ENCODE peak calls at places on chromosomes 13 and 19, in seven cellular contexts. U is K562, E is H1, W is SK-N-SH, T is GM12878, M is HCT116, K is HepG2. X is an unnamed sample.

GRCh38 chr19:30374791-30375650 is 2.8 kb downstream of the ZNF536 start:
- DNase-seq in U (no peak), E (peak), W (peak), T (no peak), M (no peak), K (no peak), X (no peak)

GRCh38 chr19:13995878-13996765 is 10.0 kb downstream of the RFX1 start:
- DNase-seq in U (no peak), E (no peak), W (no peak), T (no peak), M (no peak), K (no peak), X (no peak)

GRCh38 chr13:98743377-98743776 is 9.1 kb downstream of the SLC15A1 start:
- DNase-seq in U (no peak), E (no peak), W (no peak), T (no peak), M (no peak), K (no peak), X (no peak)

GRCh38 chr19:1041835-1042685 is 2.2 kb downstream of the ABCA7 start:
- DNase-seq in U (peak), E (no peak), W (no peak), T (no peak), M (peak), K (no peak), X (no peak)

GRCh38 chr19:33678796-33679195 is 57.0 kb downstream of the CHST8 start:
- DNase-seq in U (no peak), E (no peak), W (peak), T (no peak), M (no peak), K (no peak), X (peak)

GRCh38 chr13:38914070-38914469 is 76.6 kb downstream of the STOML3 start:
- DNase-seq in U (no peak), E (no peak), W (no peak), T (no peak), M (no peak), K (no peak), X (no peak)

GRCh38 chr19:14318873-14319272 is 62.4 kb upstream of the ADGRE5 start:
- DNase-seq in U (peak), E (peak), W (peak), T (no peak), M (no peak), K (no peak), X (no peak)

GRCh38 chr19:6214881-6215541 is 64.8 kb downstream of the MLLT1 start:
- DNase-seq in U (no peak), E (no peak), W (no peak), T (no peak), M (no peak), K (no peak), X (no peak)

GRCh38 chr19:19540707-19541515 is 2.8 kb downstream of the CILP2 start:
- DNase-seq in U (peak), E (peak), W (peak), T (no peak), M (peak), K (no peak), X (no peak)

GRCh38 chr13:33448889-33449288 is 163.3 kb upstream of the STARD13 start:
- DNase-seq in U (no peak), E (no peak), W (no peak), T (no peak), M (no peak), K (no peak), X (no peak)

GRCh38 chr13:71625694-71626093 is 241.3 kb downstream of the DACH1 start:
- DNase-seq in U (no peak), E (no peak), W (no peak), T (no peak), M (no peak), K (no peak), X (no peak)

GRCh38 chr19:47633516-47633915 is 24.6 kb downstream of the BICRA start:
- DNase-seq in U (no peak), E (no peak), W (no peak), T (no peak), M (peak), K (peak), X (no peak)

GRCh38 chr13:22287343-22287922 is 616.6 kb downstream of the FGF9 start:
- DNase-seq in U (no peak), E (no peak), W (no peak), T (no peak), M (no peak), K (no peak), X (no peak)

GRCh38 chr19:47729468-47729798 is 15.9 kb upstream of the NOP53 start:
- DNase-seq in U (peak), E (peak), W (no peak), T (no peak), M (peak), K (no peak), X (peak)

GRCh38 chr19:3936506-3937442 is 3.9 kb downstream of the NMRK2 start:
- DNase-seq in U (no peak), E (no peak), W (peak), T (no peak), M (no peak), K (no peak), X (no peak)

DNA sequence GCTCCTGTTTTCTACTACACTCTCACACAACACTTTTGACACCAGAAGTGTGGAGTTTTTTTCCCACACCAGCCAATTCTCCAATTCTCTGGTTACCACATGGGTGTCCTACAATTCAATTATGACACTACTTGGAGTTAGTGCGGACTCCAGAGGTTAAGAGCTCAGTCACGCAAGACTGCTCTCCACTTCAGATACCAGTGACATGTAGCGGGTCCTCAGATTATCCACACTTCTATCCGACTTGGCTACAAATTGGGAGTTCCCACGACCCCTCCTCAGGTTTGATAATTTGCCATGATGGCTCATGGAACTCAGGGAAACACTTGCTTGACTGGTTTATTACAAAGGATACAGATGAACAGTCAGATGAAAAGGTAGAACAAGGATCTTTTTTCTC is 32.9 kb downstream of the PAN3 start:
- DNase-seq in U (no peak), E (no peak), W (no peak), T (no peak), M (no peak), K (no peak), X (no peak)
- TF ChIP-seq JUND in U (no peak), E (no peak), W (no peak), T (no peak), M (no peak), K (no peak), X (no peak)

GRCh38 chr13:95533545-95534135 is 18.9 kb upstream of the CLDN10 start:
- DNase-seq in U (no peak), E (peak), W (no peak), T (no peak), M (no peak), K (no peak), X (no peak)
- TF ChIP-seq JUND in U (no peak), E (no peak), W (no peak), T (no peak), M (no peak), K (no peak), X (no peak)

GRCh38 chr19:44728178-44728577 is 20.3 kb upstream of the BCL3 start:
- DNase-seq in U (no peak), E (no peak), W (no peak), T (no peak), M (no peak), K (no peak), X (no peak)
- TF ChIP-seq JUND in U (no peak), E (no peak), W (no peak), T (no peak), M (no peak), K (no peak), X (no peak)

DNA sequence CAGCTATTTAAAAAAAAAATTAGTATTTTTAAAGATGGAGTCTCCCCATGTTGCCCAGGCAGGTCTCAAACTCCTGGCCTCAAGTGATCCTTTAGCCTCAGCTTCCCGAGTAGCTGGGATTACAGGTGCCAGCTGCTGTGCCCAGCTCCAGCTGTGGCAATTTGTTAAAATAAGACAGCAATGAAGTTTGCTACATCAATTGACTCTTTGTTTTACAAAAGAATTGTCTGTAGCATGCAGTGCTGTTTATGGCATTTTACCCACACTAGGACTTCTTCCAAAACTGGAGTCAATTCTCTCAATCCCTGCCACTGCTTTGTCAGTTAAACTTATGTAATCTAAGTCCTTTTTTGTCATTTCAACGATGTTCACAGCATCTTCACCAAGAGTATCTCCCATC is 49.3 kb downstream of the NDFIP2 start:
- DNase-seq in U (no peak), E (no peak), W (no peak), T (no peak), M (no peak), K (no peak), X (no peak)
- TF ChIP-seq JUND in U (no peak), E (no peak), W (no peak), T (no peak), M (no peak), K (no peak), X (no peak)

X was measured in T47D.